ENCODE peak calls at places on chromosomes 11 and 22, in six cellular contexts. T is neuronal stem cell, Z is trophoblast cell, S is IMR-90, J is H1, W is H9. U is an unnamed sample.

GRCh38 chr11:33052241-33052640 is 12.9 kb downstream of the TCP11L1 start:
- DNase-seq in S (no peak), Z (no peak), W (no peak), J (no peak), T (no peak), U (no peak)

GRCh38 chr11:45816614-45817013 is 11.7 kb downstream of the SLC35C1 start:
- DNase-seq in J (no peak), W (peak), S (no peak), Z (no peak), T (no peak), U (no peak)

GRCh38 chr11:26703792-26704191 is 18.1 kb downstream of the SLC5A12 start:
- DNase-seq in J (no peak), W (no peak), Z (peak), S (no peak), T (no peak), U (peak)

GRCh38 chr11:129639300-129639699 is 176.3 kb upstream of the TMEM45B start:
- DNase-seq in W (no peak), T (no peak), Z (no peak), J (no peak), S (peak), U (no peak)

GRCh38 chr11:92830382-92831148 is 138.9 kb upstream of the MTNR1B start:
- DNase-seq in T (no peak), J (no peak), W (no peak), Z (no peak), S (no peak), U (no peak)

GRCh38 chr22:21791635-21792625 is 56.3 kb upstream of the YPEL1 start:
- DNase-seq in W (no peak), J (no peak), S (peak), Z (no peak), T (no peak), U (no peak)

GRCh38 chr11:60905551-60906113 is 753 bp downstream of the PRPF19 start:
- DNase-seq in Z (peak), W (no peak), T (no peak), J (no peak), S (peak), U (peak)

GRCh38 chr11:3057069-3057963 is at the start of gene CARS1:
- DNase-seq in T (peak), J (peak), S (peak), W (peak), Z (peak), U (peak)

GRCh38 chr11:926341-926916 is 759 bp downstream of the AP2A2 start:
- DNase-seq in W (no peak), J (no peak), Z (peak), T (no peak), S (peak), U (peak)

GRCh38 chr11:102313225-102313940 is 3.9 kb upstream of the BIRC3 start:
- DNase-seq in Z (no peak), W (no peak), S (no peak), T (no peak), J (no peak), U (no peak)

GRCh38 chr11:62431171-62431895 is 12.5 kb downstream of the SCGB1A1 start:
- DNase-seq in S (peak), W (no peak), Z (no peak), J (no peak), T (no peak), U (no peak)

GRCh38 chr11:1203505-1204271 is 19.2 kb upstream of the MUC5B start:
- DNase-seq in T (no peak), J (no peak), Z (no peak), W (peak), S (no peak), U (no peak)

GRCh38 chr11:105719073-105719846 is 109.4 kb downstream of the GRIA4 start:
- DNase-seq in Z (peak), W (no peak), S (peak), T (no peak), J (no peak), U (peak)

GRCh38 chr11:57278721-57279095 is 41.7 kb upstream of the APLNR start:
- DNase-seq in W (no peak), T (no peak), S (no peak), Z (no peak), J (no peak), U (peak)

GRCh38 chr22:46289244-46289891 is 7.3 kb upstream of the GTSE1 start:
- DNase-seq in W (no peak), S (no peak), T (no peak), J (no peak), Z (no peak), U (no peak)

GRCh38 chr11:74380746-74381439 is 17.3 kb downstream of the PGM2L1 start:
- DNase-seq in S (no peak), Z (no peak), W (no peak), J (no peak), T (no peak), U (no peak)

GRCh38 chr11:13328276-13328675 is 50.7 kb downstream of the BMAL1 start:
- DNase-seq in T (no peak), J (no peak), Z (no peak), S (no peak), W (no peak), U (no peak)

GRCh38 chr11:1943977-1944376 is 3.2 kb upstream of the MRPL23 start:
- DNase-seq in T (no peak), S (peak), J (no peak), Z (no peak), W (no peak), U (no peak)

GRCh38 chr11:78268516-78269410 is 80.0 kb downstream of the USP35 start:
- DNase-seq in J (no peak), Z (no peak), S (peak), T (no peak), W (no peak), U (no peak)
- H2BK5ac ChIP-seq in J (no peak), Z (no peak), S (no peak), T (no peak), W (no peak), U (no peak)

DNA sequence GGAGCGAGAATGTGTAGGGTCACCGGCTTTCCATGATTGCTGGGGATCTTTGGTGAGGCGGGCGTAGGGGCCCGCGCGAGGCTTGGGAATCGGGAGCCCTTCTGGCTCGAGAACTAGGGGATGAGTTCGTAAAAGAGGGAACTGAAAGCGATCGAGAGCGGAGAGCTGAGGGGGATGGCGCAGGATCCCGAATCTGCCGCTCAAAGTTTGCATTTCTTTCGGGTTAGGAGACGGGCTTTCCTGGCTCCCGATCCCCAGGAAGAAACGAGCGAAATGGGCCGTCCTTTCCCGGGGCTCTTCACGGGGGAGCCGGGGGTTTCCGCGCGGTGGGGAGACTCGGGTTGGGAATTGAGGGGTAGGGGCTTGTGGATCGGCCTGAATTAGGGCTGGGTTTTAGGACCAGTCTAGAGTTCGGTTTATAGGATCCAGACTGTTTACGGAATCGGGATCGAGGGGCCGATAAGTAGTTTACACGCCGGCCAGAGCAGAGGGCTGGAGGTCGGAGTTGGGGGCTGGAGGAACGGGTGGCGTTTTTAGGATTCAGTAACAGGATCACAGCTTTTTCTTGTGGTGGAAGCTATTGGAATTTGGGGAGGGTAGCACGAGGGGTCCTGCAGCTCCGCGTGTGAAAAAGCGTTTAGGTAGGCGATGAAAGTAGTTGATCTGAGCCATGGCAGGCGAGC is 1.3 kb downstream of the PKNOX2 start:
- DNase-seq in T (no peak), S (peak), W (no peak), Z (no peak), J (no peak), U (peak)
- H2BK5ac ChIP-seq in T (peak), S (no peak), W (no peak), Z (no peak), J (no peak), U (no peak)

GRCh38 chr11:69635210-69635609 is 5.7 kb upstream of the CCND1 start:
- DNase-seq in W (no peak), J (no peak), T (no peak), S (no peak), Z (no peak), U (no peak)

GRCh38 chr11:69635804-69636511 is 5.0 kb upstream of the CCND1 start:
- DNase-seq in T (no peak), Z (peak), J (no peak), W (no peak), S (no peak), U (no peak)

GRCh38 chr11:69636870-69637600 is 3.9 kb upstream of the CCND1 start:
- DNase-seq in T (no peak), J (no peak), Z (no peak), S (no peak), W (no peak), U (no peak)

GRCh38 chr11:69637601-69637955 is 3.4 kb upstream of the CCND1 start:
- DNase-seq in J (no peak), Z (no peak), W (peak), S (no peak), T (no peak), U (no peak)

GRCh38 chr11:69636512-69636866 is 4.5 kb upstream of the CCND1 start:
- DNase-seq in Z (no peak), T (peak), W (peak), S (peak), J (peak), U (peak)
- H2BK5ac ChIP-seq in Z (peak), T (peak), W (no peak), S (peak), J (peak), U (no peak)

DNA sequence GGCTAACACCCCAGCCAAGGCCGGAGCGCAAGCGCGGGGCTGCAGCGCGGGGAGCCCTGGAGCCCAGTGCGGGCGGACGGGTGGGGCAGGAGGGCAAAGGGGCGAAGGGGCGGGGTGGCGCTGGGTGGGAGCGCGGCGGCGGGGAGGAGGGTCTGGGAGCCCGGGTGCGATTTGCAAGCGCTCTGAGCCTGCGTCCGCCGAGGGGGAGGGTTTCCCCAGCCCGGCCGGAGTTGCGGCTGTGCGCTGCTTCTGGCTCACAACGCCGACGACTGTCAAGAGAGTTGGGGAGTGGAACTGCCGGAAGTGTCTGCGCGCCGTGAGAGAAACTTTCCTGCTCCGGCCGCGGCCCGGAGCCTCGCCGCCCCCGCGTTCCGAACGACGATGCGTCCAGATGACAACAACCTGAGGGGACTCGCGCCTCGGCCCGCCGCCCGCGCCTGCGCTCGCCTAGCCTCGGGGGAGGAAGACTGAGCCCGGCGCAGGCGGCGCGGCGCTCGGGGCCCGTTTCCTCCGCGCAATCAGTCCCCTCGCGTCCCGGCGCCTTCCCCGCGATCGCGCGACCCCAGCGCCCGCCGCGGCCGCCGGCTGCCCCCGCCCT is at the start of gene ARHGAP42:
- DNase-seq in J (peak), T (peak), W (peak), S (peak), Z (peak), U (peak)
- H2BK5ac ChIP-seq in J (peak), T (peak), W (peak), S (peak), Z (peak), U (peak)

DNA sequence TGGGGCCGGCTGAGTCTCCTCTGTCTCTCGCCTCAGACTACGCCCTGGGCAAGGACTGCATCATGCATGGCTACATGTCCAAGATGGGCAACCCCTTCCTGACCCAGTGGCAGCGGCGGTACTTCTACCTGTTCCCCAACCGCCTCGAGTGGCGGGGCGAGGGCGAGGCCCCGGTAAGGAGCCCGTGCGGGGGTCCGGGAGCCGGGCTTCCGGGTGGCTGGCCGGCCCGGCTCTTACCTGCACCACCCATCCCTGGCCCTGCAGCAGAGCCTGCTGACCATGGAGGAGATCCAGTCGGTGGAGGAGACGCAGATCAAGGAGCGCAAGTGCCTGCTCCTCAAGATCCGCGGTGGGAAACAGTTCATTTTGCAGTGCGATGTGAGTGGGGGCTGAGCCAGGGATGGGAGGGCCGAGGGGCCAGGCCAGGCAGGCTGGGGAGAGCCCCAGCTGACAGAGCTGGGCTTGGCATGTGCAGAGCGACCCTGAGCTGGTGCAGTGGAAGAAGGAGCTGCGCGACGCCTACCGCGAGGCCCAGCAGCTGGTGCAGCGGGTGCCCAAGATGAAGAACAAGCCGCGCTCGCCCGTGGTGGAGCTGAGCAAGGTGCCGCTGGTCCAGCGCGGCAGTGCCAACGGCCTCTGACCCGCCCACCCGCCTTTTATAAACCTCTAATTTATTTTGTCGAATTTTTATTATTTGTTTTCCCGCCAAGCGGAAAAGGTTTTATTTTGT is 4.1 kb upstream of the ANKRD13D start:
- DNase-seq in Z (no peak), W (no peak), T (no peak), S (no peak), J (no peak), U (no peak)
- H2BK5ac ChIP-seq in Z (no peak), W (no peak), T (no peak), S (no peak), J (no peak), U (no peak)

GRCh38 chr11:71251761-71252433 is 480 bp downstream of the SHANK2 start:
- DNase-seq in J (no peak), T (peak), Z (no peak), S (no peak), W (peak), U (peak)
- H2BK5ac ChIP-seq in J (peak), T (peak), Z (peak), S (peak), W (no peak), U (peak)

DNA sequence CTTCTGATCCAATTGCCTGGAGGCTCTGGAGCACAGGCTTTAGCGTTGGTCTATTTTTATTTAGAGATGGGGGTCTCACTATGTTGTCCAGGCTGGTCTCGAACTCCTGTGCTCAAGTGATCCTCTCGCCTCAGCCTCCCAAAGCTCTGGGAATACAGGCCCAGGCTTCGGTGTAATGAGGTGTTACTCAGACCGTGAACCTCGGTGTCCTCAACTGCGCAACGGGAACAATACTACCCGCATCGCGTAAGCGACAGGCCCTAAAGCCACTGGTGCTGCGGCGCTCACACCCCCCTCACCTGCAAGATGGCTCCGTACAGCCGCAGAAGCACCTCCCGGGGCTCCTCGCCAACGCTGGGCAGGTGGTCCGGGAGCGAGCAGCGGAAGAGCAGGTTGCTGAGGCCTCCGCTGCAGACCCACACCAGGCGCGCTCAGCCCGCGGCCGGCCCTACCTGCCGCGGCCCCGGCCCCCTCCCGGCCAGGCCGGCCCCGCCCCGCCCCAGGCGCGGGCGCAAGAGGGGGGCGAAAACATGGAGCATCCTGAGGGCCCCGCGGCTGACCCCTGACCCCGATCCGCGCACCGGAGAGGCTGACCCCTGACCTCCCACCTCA is 593 bp downstream of the CHKB start:
- DNase-seq in T (no peak), J (no peak), W (no peak), S (no peak), Z (peak), U (peak)
- H2BK5ac ChIP-seq in T (peak), J (peak), W (no peak), S (peak), Z (peak), U (no peak)

GRCh38 chr11:9313648-9314290 is 624 bp downstream of the TMEM41B start:
- DNase-seq in S (peak), T (no peak), W (no peak), Z (no peak), J (no peak), U (peak)
- H2BK5ac ChIP-seq in S (peak), T (peak), W (no peak), Z (peak), J (peak), U (peak)

DNA sequence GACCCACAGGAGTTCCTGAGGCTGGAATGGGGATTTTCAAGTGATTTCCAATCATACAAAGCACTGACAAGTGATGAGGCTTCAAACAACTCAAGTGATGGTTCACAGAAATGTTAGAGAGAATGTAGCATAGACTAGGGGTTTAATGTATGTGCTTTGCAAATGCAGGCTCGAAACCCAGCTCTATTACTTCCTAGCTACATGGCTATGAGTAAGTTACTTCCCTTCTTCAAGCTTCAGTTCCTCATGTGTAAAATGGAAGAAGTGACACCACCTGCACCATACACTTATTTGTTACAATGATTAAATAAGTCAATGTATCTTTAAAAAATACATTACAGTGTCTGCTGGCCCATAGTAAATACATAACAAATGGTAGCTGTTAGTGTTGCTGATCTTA is 139.8 kb downstream of the CCDC81 start:
- DNase-seq in T (no peak), Z (no peak), S (no peak), W (no peak), J (no peak), U (no peak)
- H2BK5ac ChIP-seq in T (no peak), Z (peak), S (no peak), W (no peak), J (no peak), U (peak)